ENCODE peak calls at places on chromosomes 2 and 18, in five cellular contexts. L is HepG2, X is H1, C is HCT116, H is GM12878. U is an unnamed sample.

GRCh38 chr2:175363719-175364118 is 182.2 kb upstream of the ATP5MC3 start:
- DNase-seq in L (no peak), X (no peak), C (no peak), H (no peak), U (no peak)

GRCh38 chr2:27653397-27653796 is 10.0 kb downstream of the SUPT7L start:
- DNase-seq in L (no peak), X (no peak), C (no peak), H (no peak), U (no peak)

GRCh38 chr2:136215449-136215848 is 97.5 kb upstream of the CXCR4 start:
- DNase-seq in L (no peak), X (no peak), C (no peak), H (no peak), U (no peak)

GRCh38 chr2:54683596-54683995 is 39.9 kb upstream of the EML6 start:
- DNase-seq in L (no peak), X (no peak), C (no peak), H (no peak), U (no peak)

GRCh38 chr2:241507430-241508239 is 749 bp downstream of the STK25 start:
- DNase-seq in L (peak), X (no peak), C (no peak), H (no peak), U (peak)

GRCh38 chr2:172772637-172773036 is 37.0 kb downstream of the RAPGEF4 start:
- DNase-seq in L (no peak), X (no peak), C (no peak), H (no peak), U (no peak)

GRCh38 chr2:240229603-240230423 is 89.4 kb upstream of the OTOS start:
- DNase-seq in L (no peak), X (no peak), C (no peak), H (no peak), U (no peak)

GRCh38 chr18:58848685-58849084 is 16.0 kb upstream of the ZNF532 start:
- DNase-seq in L (no peak), X (no peak), C (no peak), H (no peak), U (no peak)

GRCh38 chr2:7272180-7272579 is 355.0 kb downstream of the RNF144A start:
- DNase-seq in L (no peak), X (no peak), C (no peak), H (no peak), U (no peak)

GRCh38 chr2:109030870-109031480 is 42.0 kb upstream of the EDAR start:
- DNase-seq in L (no peak), X (no peak), C (no peak), H (no peak), U (no peak)

GRCh38 chr2:31079665-31080064 is 58.6 kb downstream of the GALNT14 start:
- DNase-seq in L (peak), X (no peak), C (no peak), H (no peak), U (no peak)

GRCh38 chr18:44047585-44047984 is 633.1 kb upstream of the SETBP1 start:
- DNase-seq in L (no peak), X (no peak), C (no peak), H (no peak), U (no peak)

GRCh38 chr2:151238527-151239487 is 22.9 kb downstream of the RBM43 start:
- DNase-seq in L (peak), X (no peak), C (peak), H (peak), U (no peak)

GRCh38 chr2:11602563-11603182 is 67.3 kb downstream of the NTSR2 start:
- DNase-seq in L (no peak), X (no peak), C (no peak), H (no peak), U (no peak)

GRCh38 chr2:203431391-203432185 is 103.4 kb downstream of the ABI2 start:
- DNase-seq in L (no peak), X (no peak), C (no peak), H (no peak), U (no peak)

GRCh38 chr2:201956361-201956760 is 77.3 kb upstream of the FZD7 start:
- DNase-seq in L (no peak), X (no peak), C (no peak), H (no peak), U (no peak)

GRCh38 chr18:49521251-49521650 is 34.2 kb upstream of the C18orf32 start:
- DNase-seq in L (no peak), X (no peak), C (peak), H (no peak), U (no peak)

GRCh38 chr2:63378589-63378988 is 209.7 kb downstream of the WDPCP start:
- DNase-seq in L (no peak), X (no peak), C (no peak), H (no peak), U (no peak)

GRCh38 chr2:236169741-236170654 is 1.8 kb upstream of the GBX2 start:
- DNase-seq in L (no peak), X (no peak), C (no peak), H (no peak), U (no peak)

GRCh38 chr2:46854260-46854659 is 61.3 kb downstream of the MCFD2 start:
- DNase-seq in L (no peak), X (no peak), C (no peak), H (no peak), U (no peak)

GRCh38 chr2:112529751-112530150 is 12.5 kb upstream of the POLR1B start:
- DNase-seq in L (no peak), X (no peak), C (no peak), H (no peak), U (no peak)

GRCh38 chr2:159904565-159905281 is 106.7 kb upstream of the CD302 start:
- DNase-seq in L (no peak), X (no peak), C (no peak), H (no peak), U (peak)

GRCh38 chr18:26614374-26614773 is 66.0 kb upstream of the KCTD1 start:
- DNase-seq in L (no peak), X (no peak), C (no peak), H (no peak), U (no peak)

GRCh38 chr2:17976871-17977746 is 98.6 kb downstream of the KCNS3 start:
- DNase-seq in L (no peak), X (no peak), C (no peak), H (no peak), U (no peak)

GRCh38 chr2:234550511-234551107 is 53.7 kb upstream of the ARL4C start:
- DNase-seq in L (peak), X (peak), C (peak), H (peak), U (peak)

GRCh38 chr2:3320910-3321605 is 56.6 kb downstream of the EIPR1 start:
- DNase-seq in L (no peak), X (no peak), C (no peak), H (no peak), U (no peak)

GRCh38 chr2:9767656-9768281 is 75.5 kb upstream of the TAF1B start:
- DNase-seq in L (no peak), X (no peak), C (no peak), H (no peak), U (no peak)

GRCh38 chr2:236130349-236130998 is 37.7 kb downstream of the GBX2 start:
- DNase-seq in L (no peak), X (no peak), C (no peak), H (no peak), U (no peak)

GRCh38 chr18:9615973-9616559 is 1.7 kb upstream of the PPP4R1 start:
- DNase-seq in L (no peak), X (no peak), C (no peak), H (no peak), U (no peak)

GRCh38 chr2:146128216-146128615 is 1608.3 kb upstream of the ZEB2 start:
- DNase-seq in L (no peak), X (no peak), C (no peak), H (no peak), U (no peak)

GRCh38 chr2:236237468-236238190 is 26.6 kb downstream of the ASB18 start:
- DNase-seq in L (no peak), X (no peak), C (no peak), H (no peak), U (no peak)

GRCh38 chr2:234863043-234863934 is 88.5 kb upstream of the SH3BP4 start:
- DNase-seq in L (peak), X (no peak), C (peak), H (no peak), U (no peak)

GRCh38 chr2:149601141-149601796 is 13.7 kb upstream of the MMADHC start:
- DNase-seq in L (no peak), X (no peak), C (no peak), H (no peak), U (no peak)

GRCh38 chr2:4895376-4895775 is 796.8 kb upstream of the SOX11 start:
- DNase-seq in L (no peak), X (no peak), C (no peak), H (no peak), U (no peak)

GRCh38 chr2:238654479-238654878 is 193.4 kb upstream of the TWIST2 start:
- DNase-seq in L (no peak), X (no peak), C (no peak), H (no peak), U (no peak)

GRCh38 chr18:32454667-32455066 is 16.0 kb downstream of the GAREM1 start:
- DNase-seq in L (no peak), X (no peak), C (no peak), H (no peak), U (no peak)

GRCh38 chr2:11393711-11394236 is 49.3 kb upstream of the ROCK2 start:
- DNase-seq in L (no peak), X (no peak), C (no peak), H (no peak), U (no peak)

DNA sequence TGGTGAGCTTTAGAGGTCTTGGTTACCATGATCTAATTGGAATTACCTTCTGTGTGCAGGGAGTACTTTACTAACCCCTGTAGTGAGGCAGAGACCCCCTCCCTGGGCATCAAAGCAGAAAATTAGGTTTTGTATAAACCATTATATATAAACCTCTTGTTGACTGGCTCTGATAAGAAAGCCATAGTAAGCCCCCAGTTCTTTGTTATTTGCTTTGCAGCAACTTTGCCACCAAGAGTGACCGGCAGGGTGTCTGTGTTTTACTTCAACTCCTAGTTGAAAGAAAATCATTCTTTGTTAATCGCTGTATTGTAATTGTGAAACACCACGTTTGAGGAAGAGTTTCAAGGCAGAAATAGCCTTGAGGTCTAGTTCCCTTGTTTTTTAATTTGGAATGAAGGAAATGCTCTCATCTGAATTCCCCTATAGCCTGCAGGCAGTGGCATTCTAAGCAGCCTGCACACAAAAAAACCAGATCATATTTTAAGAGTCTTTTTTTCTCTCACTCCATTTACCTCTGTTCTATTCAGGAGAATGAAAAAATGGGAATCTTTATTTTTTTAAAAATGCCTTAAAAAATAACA is 337.9 kb downstream of the SLC4A3 start:
- DNase-seq in L (no peak), X (peak), C (no peak), H (no peak), U (peak)
- TF ChIP-seq JUND in L (no peak), X (no peak), C (no peak), H (no peak), U (no peak)

DNA sequence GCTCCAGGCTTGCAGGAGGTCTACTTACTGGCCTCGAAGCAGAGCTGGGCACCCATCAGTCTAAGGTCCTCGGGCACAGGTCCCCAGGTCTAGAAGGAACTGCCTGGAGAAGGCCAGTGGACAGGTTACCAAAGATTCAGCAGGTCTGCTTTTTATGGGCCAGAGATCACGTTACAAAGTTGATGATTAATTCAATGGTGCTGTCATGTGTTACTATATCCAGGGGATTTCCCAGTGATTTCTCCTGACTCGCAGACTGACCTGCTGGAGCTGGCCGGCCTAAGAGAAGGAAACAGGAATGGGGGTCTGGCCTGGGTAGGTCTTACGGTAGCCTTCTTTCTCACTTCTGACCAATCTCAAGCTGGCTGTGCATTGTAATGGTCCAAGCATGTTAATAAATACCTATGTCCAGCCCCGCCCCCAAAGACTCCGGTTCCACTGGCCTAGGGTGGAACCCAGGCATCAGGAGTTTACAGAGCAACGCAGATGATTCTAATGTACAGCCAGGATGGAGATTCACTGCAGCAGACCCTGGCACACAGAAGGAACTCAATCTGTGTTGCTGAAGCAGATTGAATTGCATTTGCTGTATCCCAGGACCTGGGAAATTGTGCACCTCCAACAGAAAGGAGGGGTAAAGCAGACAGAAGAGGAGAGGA is at the start of gene NEURL3:
- DNase-seq in L (peak), X (no peak), C (peak), H (no peak), U (no peak)
- TF ChIP-seq JUND in L (no peak), X (no peak), C (no peak), H (no peak), U (no peak)

DNA sequence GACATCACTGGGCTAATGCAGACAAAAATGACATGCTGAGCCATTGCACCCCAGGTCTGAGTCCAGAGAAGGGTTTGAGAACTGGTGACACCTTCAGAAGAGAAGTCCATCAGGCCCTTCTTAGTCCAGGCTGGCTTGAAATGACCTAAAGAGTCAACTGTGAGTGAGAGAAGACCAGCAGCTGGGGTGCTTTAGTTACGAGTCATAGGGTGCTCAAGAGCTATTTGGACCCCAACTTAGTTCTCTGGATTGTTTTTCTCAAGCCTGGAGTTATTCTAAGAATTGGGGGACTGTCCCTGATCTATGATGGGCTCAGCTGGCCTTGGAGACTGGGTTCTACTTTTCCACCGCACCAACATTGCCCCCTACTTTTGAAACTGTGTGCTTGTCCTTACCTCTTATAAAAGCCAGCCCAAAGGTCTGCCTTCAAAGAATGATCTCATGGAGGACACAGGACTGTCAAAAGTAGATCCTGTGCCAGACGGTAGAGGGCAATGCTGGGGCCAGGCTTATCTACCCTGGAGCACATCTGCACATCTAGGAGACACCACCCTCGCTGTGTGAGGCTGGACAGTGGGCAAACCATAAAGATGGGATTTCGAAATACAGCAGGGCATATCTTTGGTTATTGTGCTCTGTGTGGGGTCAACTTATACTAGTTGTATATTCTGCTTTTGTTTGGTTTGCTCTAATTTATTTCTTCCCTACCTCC is 333.0 kb upstream of the SLC14A2 start:
- DNase-seq in L (no peak), X (no peak), C (no peak), H (no peak), U (no peak)
- TF ChIP-seq JUND in L (no peak), X (no peak), C (no peak), H (no peak), U (no peak)

GRCh38 chr18:45168883-45169585 is 446.2 kb upstream of the SLC14A2 start:
- DNase-seq in L (no peak), X (no peak), C (no peak), H (no peak), U (no peak)
- TF ChIP-seq JUND in L (no peak), X (no peak), C (no peak), H (no peak), U (no peak)

DNA sequence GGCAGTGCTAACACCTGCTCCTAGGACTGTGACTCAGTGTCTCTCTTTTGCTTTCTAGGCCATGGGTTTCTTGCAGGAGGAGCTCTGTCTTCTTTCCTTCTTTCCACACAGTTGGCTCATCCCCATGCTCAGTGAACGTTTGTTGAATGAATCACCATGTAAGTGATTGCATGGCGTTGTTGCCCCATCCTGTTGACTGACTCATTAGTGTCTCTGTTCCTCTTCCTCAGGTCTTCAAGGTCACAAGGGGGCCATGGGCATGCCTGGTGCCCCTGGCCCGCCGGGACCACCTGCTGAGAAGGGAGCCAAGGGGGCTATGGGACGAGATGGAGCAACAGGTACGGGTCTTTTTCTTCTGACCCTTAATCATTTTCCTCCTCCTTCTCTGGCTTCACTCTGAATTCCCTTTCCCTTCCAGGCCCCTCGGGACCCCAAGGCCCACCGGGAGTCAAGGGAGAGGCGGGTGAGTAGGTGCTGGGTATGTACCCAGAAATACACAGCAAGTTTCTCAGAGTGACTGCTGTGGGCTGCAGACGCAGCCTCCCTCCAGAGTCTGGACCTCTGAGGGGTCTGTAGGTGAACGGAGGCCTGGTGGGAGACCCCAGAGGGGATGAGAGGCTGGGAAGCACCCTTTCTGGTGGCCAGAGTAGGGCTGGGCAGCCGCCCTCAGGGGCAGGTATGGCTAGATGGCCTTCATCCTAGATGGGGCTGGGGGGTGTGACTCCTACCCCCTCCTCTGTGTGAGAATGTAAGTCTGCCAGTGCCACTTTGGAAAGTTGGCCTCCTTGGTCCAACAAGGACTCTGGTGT is 32.3 kb downstream of the MARCO start:
- DNase-seq in L (no peak), X (no peak), C (no peak), H (no peak), U (no peak)
- TF ChIP-seq JUND in L (no peak), X (no peak), C (peak), H (no peak), U (no peak)

GRCh38 chr18:70973626-70974025 is 684.8 kb downstream of the SOCS6 start:
- DNase-seq in L (no peak), X (no peak), C (no peak), H (no peak), U (no peak)
- TF ChIP-seq JUND in L (no peak), X (no peak), C (no peak), H (no peak), U (no peak)

DNA sequence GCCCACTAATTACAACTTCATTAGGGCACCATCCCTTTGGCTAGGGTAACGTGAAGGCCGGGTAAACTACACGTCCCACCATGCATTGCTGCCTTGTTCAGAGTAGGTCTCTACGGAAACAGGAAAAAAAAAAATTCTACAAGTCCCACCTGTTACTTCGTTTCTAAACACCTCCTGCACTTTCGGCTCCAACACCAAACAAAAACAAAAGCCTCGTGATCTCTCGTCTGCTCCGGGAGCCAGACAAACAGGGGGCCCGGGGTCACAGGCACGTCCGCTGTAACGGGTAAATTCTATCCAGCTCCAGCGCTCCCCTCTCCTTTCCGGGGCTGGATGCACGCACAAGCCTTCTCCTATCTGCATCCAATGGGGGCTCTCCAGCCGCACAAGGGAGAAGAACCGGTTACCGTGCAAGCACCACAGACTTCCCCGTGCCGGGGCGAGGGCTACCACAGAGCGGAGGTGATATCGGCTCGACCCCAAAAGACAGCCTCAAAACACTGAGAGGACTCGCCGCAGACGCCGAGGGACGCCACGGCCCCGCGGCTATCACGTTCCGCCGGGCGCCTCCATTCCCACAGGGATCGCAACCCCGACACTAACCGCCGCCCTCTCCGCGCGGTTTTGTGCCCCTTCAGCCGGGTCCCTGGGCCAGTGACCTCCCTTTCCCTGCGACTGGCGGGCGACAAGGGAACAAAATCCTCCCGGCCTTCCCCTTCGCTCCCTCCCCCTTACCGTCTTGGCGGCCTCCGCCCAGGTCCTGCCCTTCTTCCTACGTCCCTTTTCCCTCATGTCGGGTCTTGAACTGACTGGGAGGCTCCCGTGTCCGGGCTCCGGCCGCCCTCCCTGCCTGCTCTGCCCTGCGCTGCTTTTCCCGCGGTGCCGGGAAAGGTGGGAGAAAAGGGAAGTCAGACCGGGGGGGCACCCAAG is 591 bp downstream of the ASXL2 start:
- DNase-seq in L (peak), X (no peak), C (peak), H (peak), U (peak)
- TF ChIP-seq JUND in L (no peak), X (no peak), C (no peak), H (no peak), U (no peak)

GRCh38 chr2:160932960-160933359 is 227.3 kb upstream of the TANK start:
- DNase-seq in L (peak), X (no peak), C (no peak), H (no peak), U (peak)
- TF ChIP-seq JUND in L (no peak), X (no peak), C (no peak), H (no peak), U (no peak)